ENCODE peak calls at places on chromosomes 13 and 19, in four cellular contexts. One of them, this sample, is unnamed.

GRCh38 chr13:31361673-31362072 is 161.9 kb downstream of the B3GLCT start:
- DNase-seq in A549: no peak
- DNase-seq in left ventricle myocardium inferior: no peak
- DNase-seq in GM23338: no peak
- DNase-seq in this sample: no peak

GRCh38 chr19:43316591-43317319 is 36.7 kb upstream of the CD177 start:
- DNase-seq in GM23338: peak; percentile 62
- DNase-seq in A549: peak; percentile 32
- DNase-seq in left ventricle myocardium inferior: no peak
- DNase-seq in this sample: no peak

GRCh38 chr19:14775855-14776254 is 2.5 kb downstream of the ADGRE2 start:
- DNase-seq in GM23338: peak; percentile 48
- DNase-seq in A549: no peak
- DNase-seq in left ventricle myocardium inferior: peak; percentile 25
- DNase-seq in this sample: no peak

GRCh38 chr19:29873024-29873800 is 61.4 kb downstream of the CCNE1 start:
- DNase-seq in left ventricle myocardium inferior: peak; percentile 47
- DNase-seq in GM23338: peak; percentile 81
- DNase-seq in A549: peak; percentile 85
- DNase-seq in this sample: no peak

GRCh38 chr19:18058208-18059009 is 28.3 kb downstream of the IL12RB1 start:
- DNase-seq in A549: peak; percentile 55
- DNase-seq in GM23338: peak; percentile 96
- DNase-seq in left ventricle myocardium inferior: peak; percentile 82
- DNase-seq in this sample: no peak

GRCh38 chr13:33728271-33729037 is 89.5 kb upstream of the RFC3 start:
- DNase-seq in left ventricle myocardium inferior: peak; percentile 61
- DNase-seq in A549: no peak
- DNase-seq in GM23338: no peak
- DNase-seq in this sample: no peak

GRCh38 chr19:56076413-56076998 is 44.6 kb downstream of the ZNF787 start:
- DNase-seq in GM23338: peak; percentile 77
- DNase-seq in left ventricle myocardium inferior: no peak
- DNase-seq in A549: peak; percentile 61
- DNase-seq in this sample: no peak

GRCh38 chr19:6150289-6150688 is 14.8 kb downstream of the ACSBG2 start:
- DNase-seq in left ventricle myocardium inferior: no peak
- DNase-seq in GM23338: no peak
- DNase-seq in A549: no peak
- DNase-seq in this sample: no peak

GRCh38 chr13:48478401-48478800 is 54.5 kb downstream of the RCBTB2 start:
- DNase-seq in A549: no peak
- DNase-seq in GM23338: no peak
- DNase-seq in left ventricle myocardium inferior: no peak
- DNase-seq in this sample: no peak

GRCh38 chr13:27967203-27967735 is 1.8 kb downstream of the CDX2 start:
- DNase-seq in A549: no peak
- DNase-seq in left ventricle myocardium inferior: no peak
- DNase-seq in GM23338: peak; percentile 40
- DNase-seq in this sample: no peak

GRCh38 chr13:112998506-112999280 is 29.7 kb downstream of the MCF2L start:
- DNase-seq in left ventricle myocardium inferior: no peak
- DNase-seq in A549: no peak
- DNase-seq in GM23338: no peak
- DNase-seq in this sample: no peak

GRCh38 chr19:40523322-40524047 is 53.2 kb upstream of the SHKBP1 start:
- DNase-seq in A549: peak; percentile 93
- DNase-seq in GM23338: peak; percentile 93
- DNase-seq in left ventricle myocardium inferior: peak; percentile 36
- DNase-seq in this sample: no peak

GRCh38 chr13:23599083-23599925 is 29.1 kb downstream of the TNFRSF19 start:
- DNase-seq in left ventricle myocardium inferior: no peak
- DNase-seq in GM23338: peak; percentile 88
- DNase-seq in A549: no peak
- DNase-seq in this sample: no peak

GRCh38 chr13:38883783-38884182 is 106.8 kb downstream of the STOML3 start:
- DNase-seq in GM23338: peak; percentile 22
- DNase-seq in A549: no peak
- DNase-seq in left ventricle myocardium inferior: no peak
- DNase-seq in this sample: no peak

GRCh38 chr19:306151-306900 is 15.1 kb upstream of the PLPP2 start:
- DNase-seq in A549: no peak
- DNase-seq in left ventricle myocardium inferior: no peak
- DNase-seq in GM23338: no peak
- DNase-seq in this sample: no peak

GRCh38 chr13:25607096-25607495 is 235.3 kb downstream of the ATP8A2 start:
- DNase-seq in GM23338: no peak
- DNase-seq in left ventricle myocardium inferior: no peak
- DNase-seq in A549: no peak
- DNase-seq in this sample: no peak

GRCh38 chr13:110576736-110577476 is 15.4 kb upstream of the RAB20 start:
- DNase-seq in GM23338: no peak
- DNase-seq in left ventricle myocardium inferior: no peak
- DNase-seq in A549: no peak
- DNase-seq in this sample: no peak

GRCh38 chr13:59276436-59276835 is 887.3 kb downstream of the DIAPH3 start:
- DNase-seq in A549: no peak
- DNase-seq in GM23338: no peak
- DNase-seq in left ventricle myocardium inferior: no peak
- DNase-seq in this sample: no peak

GRCh38 chr13:105990256-105990958 is 545.1 kb downstream of the EFNB2 start:
- DNase-seq in A549: no peak
- DNase-seq in GM23338: no peak
- DNase-seq in left ventricle myocardium inferior: no peak
- DNase-seq in this sample: no peak

GRCh38 chr19:18479964-18480723 is 41.7 kb downstream of the ELL start:
- DNase-seq in A549: no peak
- DNase-seq in left ventricle myocardium inferior: peak; percentile 70
- DNase-seq in GM23338: no peak
- DNase-seq in this sample: peak; percentile 39

GRCh38 chr19:19515764-19516519 is at the start of gene NDUFA13:
- DNase-seq in A549: peak; percentile 78
- DNase-seq in GM23338: peak; percentile 97
- DNase-seq in left ventricle myocardium inferior: peak; percentile 94
- DNase-seq in this sample: peak; percentile 65

DNA sequence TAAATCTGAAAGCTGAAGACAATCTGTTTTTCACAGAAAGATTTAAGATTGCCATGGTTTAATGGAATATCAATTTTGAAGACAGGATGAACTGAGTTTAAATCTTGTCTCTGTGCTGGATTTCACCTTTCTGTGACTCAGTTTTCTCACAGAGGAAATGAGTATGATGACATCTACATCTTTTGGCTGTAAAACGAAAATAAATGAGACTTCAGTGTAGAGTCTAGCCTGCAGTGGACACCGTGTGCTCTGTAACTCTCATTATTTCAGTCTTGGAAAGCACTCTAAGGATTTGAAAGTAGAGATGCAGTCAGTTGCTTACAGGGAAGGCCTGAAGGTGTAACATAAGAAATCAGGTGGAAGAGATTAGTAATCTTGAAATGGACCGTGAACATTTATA is 150.4 kb downstream of the NALCN start:
- DNase-seq in GM23338: no peak
- DNase-seq in A549: no peak
- DNase-seq in left ventricle myocardium inferior: no peak
- DNase-seq in this sample: no peak
- H3K4me3 ChIP-seq in GM23338: no peak overlapping the region
- H3K4me3 ChIP-seq in A549: no peak overlapping the region
- H3K4me3 ChIP-seq in left ventricle myocardium inferior: no peak overlapping the region
- H3K4me3 ChIP-seq in this sample: no peak overlapping the region

GRCh38 chr19:16041571-16042386 is 34.5 kb upstream of the TPM4 start:
- DNase-seq in GM23338: peak; percentile 90
- DNase-seq in left ventricle myocardium inferior: peak; percentile 81
- DNase-seq in A549: peak; percentile 79
- DNase-seq in this sample: no peak
- H3K4me3 ChIP-seq in GM23338: no peak overlapping the region
- H3K4me3 ChIP-seq in left ventricle myocardium inferior: peak overlapping the region; percentile 35
- H3K4me3 ChIP-seq in A549: peak overlapping the region; percentile 26
- H3K4me3 ChIP-seq in this sample: peak overlapping the region; percentile 9

GRCh38 chr19:47428177-47428894 is 9.0 kb upstream of the MEIS3 start:
- DNase-seq in left ventricle myocardium inferior: peak; percentile 85
- DNase-seq in GM23338: peak; percentile 100
- DNase-seq in A549: peak; percentile 95
- DNase-seq in this sample: peak; percentile 97

GRCh38 chr19:47432091-47432490 is 12.8 kb upstream of the MEIS3 start:
- DNase-seq in left ventricle myocardium inferior: no peak
- DNase-seq in A549: no peak
- DNase-seq in GM23338: no peak
- DNase-seq in this sample: no peak

GRCh38 chr19:47430041-47430802 is 10.9 kb upstream of the MEIS3 start:
- DNase-seq in left ventricle myocardium inferior: no peak
- DNase-seq in GM23338: peak; percentile 79
- DNase-seq in A549: no peak
- DNase-seq in this sample: no peak

GRCh38 chr19:47427241-47428176 is 8.2 kb upstream of the MEIS3 start:
- DNase-seq in GM23338: peak; percentile 92
- DNase-seq in left ventricle myocardium inferior: peak; percentile 40
- DNase-seq in A549: peak; percentile 93
- DNase-seq in this sample: no peak

DNA sequence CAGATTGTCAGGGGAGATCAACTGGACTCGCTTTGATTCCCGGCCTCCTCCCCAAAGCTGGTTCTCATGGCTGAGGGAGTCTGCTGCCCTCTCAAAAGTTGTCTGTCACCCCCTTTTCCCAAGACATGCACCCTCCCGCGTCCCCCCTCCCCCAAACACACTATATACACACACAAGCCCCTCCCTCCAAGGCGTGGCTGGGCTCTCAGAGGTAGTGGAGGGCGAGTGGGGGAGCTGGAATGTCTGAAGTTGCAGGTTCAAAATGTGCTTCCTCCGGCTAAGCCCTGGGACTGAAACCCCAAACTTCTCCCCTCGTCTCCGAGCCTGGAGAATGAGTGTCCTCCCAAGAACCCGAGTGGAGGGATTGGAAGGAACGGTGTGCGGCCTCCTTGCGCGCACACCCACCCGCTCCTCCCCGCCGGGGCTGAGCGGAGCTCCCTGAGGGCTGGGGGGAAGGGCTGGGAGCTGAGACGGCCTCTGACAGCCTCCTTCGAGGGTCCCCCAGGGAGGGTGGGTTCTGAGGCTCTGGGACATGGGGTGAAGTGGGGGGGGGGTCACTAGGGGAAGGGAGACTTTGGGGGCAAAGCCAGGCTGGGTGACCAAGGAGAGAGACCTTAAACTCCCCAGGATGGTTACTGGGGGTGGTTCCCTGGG is 9.9 kb upstream of the MEIS3 start:
- DNase-seq in left ventricle myocardium inferior: no peak
- DNase-seq in GM23338: peak; percentile 75
- DNase-seq in A549: no peak
- DNase-seq in this sample: no peak
- H3K4me3 ChIP-seq in left ventricle myocardium inferior: no peak overlapping the region
- H3K4me3 ChIP-seq in GM23338: peak overlapping the region; percentile 47
- H3K4me3 ChIP-seq in A549: no peak overlapping the region
- H3K4me3 ChIP-seq in this sample: no peak overlapping the region

GRCh38 chr13:108795841-108796240 is 166.4 kb downstream of the MYO16 start:
- DNase-seq in left ventricle myocardium inferior: no peak
- DNase-seq in GM23338: no peak
- DNase-seq in A549: no peak
- DNase-seq in this sample: no peak
- H3K4me3 ChIP-seq in left ventricle myocardium inferior: no peak overlapping the region
- H3K4me3 ChIP-seq in GM23338: no peak overlapping the region
- H3K4me3 ChIP-seq in A549: no peak overlapping the region
- H3K4me3 ChIP-seq in this sample: no peak overlapping the region

GRCh38 chr19:35013047-35013819 is 13.1 kb downstream of the GRAMD1A start:
- DNase-seq in A549: peak; percentile 86
- DNase-seq in GM23338: peak; percentile 87
- DNase-seq in left ventricle myocardium inferior: peak; percentile 76
- DNase-seq in this sample: no peak
- H3K4me3 ChIP-seq in A549: no peak overlapping the region
- H3K4me3 ChIP-seq in GM23338: no peak overlapping the region
- H3K4me3 ChIP-seq in left ventricle myocardium inferior: no peak overlapping the region
- H3K4me3 ChIP-seq in this sample: no peak overlapping the region

GRCh38 chr13:101417501-101417900 is 1.2 kb upstream of the NALCN start:
- DNase-seq in left ventricle myocardium inferior: no peak
- DNase-seq in A549: no peak
- DNase-seq in GM23338: no peak
- DNase-seq in this sample: no peak

GRCh38 chr13:101412076-101412475 is 4.2 kb downstream of the NALCN start:
- DNase-seq in left ventricle myocardium inferior: no peak
- DNase-seq in A549: no peak
- DNase-seq in GM23338: no peak
- DNase-seq in this sample: no peak

GRCh38 chr13:101415358-101416174 is 742 bp downstream of the NALCN start:
- DNase-seq in A549: no peak
- DNase-seq in GM23338: peak; percentile 17
- DNase-seq in left ventricle myocardium inferior: no peak
- DNase-seq in this sample: no peak

GRCh38 chr13:101417043-101417406 is 717 bp upstream of the NALCN start:
- DNase-seq in GM23338: no peak
- DNase-seq in left ventricle myocardium inferior: no peak
- DNase-seq in A549: peak; percentile 9
- DNase-seq in this sample: no peak

GRCh38 chr13:101416181-101417042 is at the start of gene NALCN:
- DNase-seq in left ventricle myocardium inferior: peak; percentile 22
- DNase-seq in A549: peak; percentile 6
- DNase-seq in GM23338: peak; percentile 59
- DNase-seq in this sample: no peak
- H3K4me3 ChIP-seq in left ventricle myocardium inferior: peak within 1 kb of the TSS; percentile 75
- H3K4me3 ChIP-seq in A549: peak within 1 kb of the TSS; percentile 65
- H3K4me3 ChIP-seq in GM23338: peak within 1 kb of the TSS; percentile 77
- H3K4me3 ChIP-seq in this sample: peak within 1 kb of the TSS; percentile 61

DNA sequence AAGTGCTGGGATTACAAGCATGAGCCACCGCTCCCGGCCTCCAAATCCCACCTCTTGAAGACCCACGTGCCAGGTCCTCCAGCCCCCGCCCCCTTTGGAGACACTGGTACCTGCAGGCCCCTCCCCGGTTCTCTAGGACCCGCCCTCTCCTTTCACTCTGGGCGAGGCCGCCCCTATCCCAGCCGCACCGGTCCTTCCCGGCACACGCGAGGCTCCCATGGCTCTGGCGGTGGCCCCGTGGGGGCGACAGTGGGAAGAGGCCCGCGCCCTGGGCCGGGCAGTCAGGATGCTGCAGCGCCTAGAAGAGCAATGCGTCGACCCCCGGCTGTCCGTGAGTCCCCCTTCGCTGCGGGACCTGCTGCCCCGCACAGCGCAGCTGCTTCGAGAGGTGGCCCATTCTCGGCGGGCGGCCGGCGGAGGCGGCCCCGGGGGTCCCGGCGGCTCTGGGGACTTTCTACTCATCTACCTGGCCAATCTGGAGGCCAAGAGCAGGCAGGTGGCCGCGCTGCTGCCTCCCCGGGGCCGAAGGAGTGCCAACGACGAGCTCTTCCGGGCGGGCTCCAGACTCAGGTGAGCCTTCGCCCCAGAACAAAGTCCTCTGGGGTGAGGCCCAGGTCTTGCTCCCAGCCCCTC is at the start of gene CBLC:
- DNase-seq in left ventricle myocardium inferior: no peak
- DNase-seq in A549: no peak
- DNase-seq in GM23338: peak; percentile 99
- DNase-seq in this sample: no peak
- H3K4me3 ChIP-seq in left ventricle myocardium inferior: no peak within 1 kb of the TSS
- H3K4me3 ChIP-seq in A549: no peak within 1 kb of the TSS
- H3K4me3 ChIP-seq in GM23338: peak within 1 kb of the TSS; percentile 89
- H3K4me3 ChIP-seq in this sample: no peak within 1 kb of the TSS

This sample was measured in skeletal muscle cell.